ENCODE peak calls at places on chromosomes 5 and 9, in five cellular contexts. J is pancreas, O is lung, V is H9, Y is GM10248. P is an unnamed sample.

GRCh38 chr5:160507181-160507811 is 85.6 kb downstream of the PTTG1 start:
- DNase-seq in J (no peak), O (no peak), V (no peak), Y (peak; percentile 31), P (no peak)

GRCh38 chr9:26210338-26210851 is 532.2 kb upstream of the TUSC1 start:
- DNase-seq in J (no peak), O (no peak), V (no peak), Y (no peak), P (no peak)

GRCh38 chr5:158637039-158637438 is 462.7 kb downstream of the EBF1 start:
- DNase-seq in J (no peak), O (no peak), V (no peak), Y (no peak), P (no peak)

GRCh38 chr9:89606567-89607311 is 1.9 kb downstream of the GADD45G start:
- DNase-seq in J (no peak), O (peak; percentile 64), V (peak; percentile 52), Y (no peak), P (no peak)

GRCh38 chr5:33531796-33532195 is 91.0 kb downstream of the TARS1 start:
- DNase-seq in J (no peak), O (no peak), V (no peak), Y (no peak), P (no peak)

GRCh38 chr9:21687351-21687750 is 115.1 kb upstream of the MTAP start:
- DNase-seq in J (no peak), O (no peak), V (no peak), Y (no peak), P (no peak)

GRCh38 chr5:17143335-17143734 is 74.1 kb upstream of the BASP1 start:
- DNase-seq in J (no peak), O (no peak), V (no peak), Y (no peak), P (no peak)

GRCh38 chr9:127148014-127148413 is 25.6 kb upstream of the ANGPTL2 start:
- DNase-seq in J (no peak), O (peak; percentile 15), V (no peak), Y (no peak), P (no peak)

GRCh38 chr9:115877852-115878450 is 275.6 kb upstream of the PAPPA start:
- DNase-seq in J (no peak), O (no peak), V (peak; percentile 35), Y (no peak), P (no peak)

GRCh38 chr9:127535396-127535795 is 76.7 kb upstream of the STXBP1 start:
- DNase-seq in J (peak; percentile 62), O (no peak), V (no peak), Y (no peak), P (no peak)

GRCh38 chr5:121108725-121109124 is 644.6 kb downstream of the PRR16 start:
- DNase-seq in J (peak; percentile 41), O (no peak), V (peak; percentile 87), Y (no peak), P (no peak)

GRCh38 chr9:78236511-78236950 is 656 bp downstream of the CEP78 start:
- DNase-seq in J (no peak), O (no peak), V (no peak), Y (peak; percentile 48), P (no peak)

GRCh38 chr9:34518110-34518616 is 4.6 kb downstream of the ENHO start:
- DNase-seq in J (no peak), O (no peak), V (no peak), Y (no peak), P (no peak)

GRCh38 chr5:93164690-93165089 is 416.3 kb downstream of the NR2F1-AS1 start:
- DNase-seq in J (no peak), O (no peak), V (no peak), Y (no peak), P (no peak)

GRCh38 chr5:141840826-141841360 is 37.3 kb downstream of the PCDH1 start:
- DNase-seq in J (no peak), O (no peak), V (no peak), Y (no peak), P (no peak)

GRCh38 chr5:102582706-102583105 is 83.9 kb upstream of the SLCO6A1 start:
- DNase-seq in J (no peak), O (no peak), V (no peak), Y (no peak), P (no peak)

GRCh38 chr5:176597417-176598389 is 12.3 kb downstream of the GPRIN1 start:
- DNase-seq in J (peak; percentile 66), O (no peak), V (peak; percentile 53), Y (no peak), P (no peak)

GRCh38 chr5:41707853-41708603 is 162.2 kb downstream of the OXCT1 start:
- DNase-seq in J (no peak), O (no peak), V (peak; percentile 55), Y (peak; percentile 34), P (no peak)
- TF ChIP-seq CTCF in J (no peak), O (no peak), V (peak; percentile 75), Y (peak; percentile 53), P (peak; percentile 58)

DNA sequence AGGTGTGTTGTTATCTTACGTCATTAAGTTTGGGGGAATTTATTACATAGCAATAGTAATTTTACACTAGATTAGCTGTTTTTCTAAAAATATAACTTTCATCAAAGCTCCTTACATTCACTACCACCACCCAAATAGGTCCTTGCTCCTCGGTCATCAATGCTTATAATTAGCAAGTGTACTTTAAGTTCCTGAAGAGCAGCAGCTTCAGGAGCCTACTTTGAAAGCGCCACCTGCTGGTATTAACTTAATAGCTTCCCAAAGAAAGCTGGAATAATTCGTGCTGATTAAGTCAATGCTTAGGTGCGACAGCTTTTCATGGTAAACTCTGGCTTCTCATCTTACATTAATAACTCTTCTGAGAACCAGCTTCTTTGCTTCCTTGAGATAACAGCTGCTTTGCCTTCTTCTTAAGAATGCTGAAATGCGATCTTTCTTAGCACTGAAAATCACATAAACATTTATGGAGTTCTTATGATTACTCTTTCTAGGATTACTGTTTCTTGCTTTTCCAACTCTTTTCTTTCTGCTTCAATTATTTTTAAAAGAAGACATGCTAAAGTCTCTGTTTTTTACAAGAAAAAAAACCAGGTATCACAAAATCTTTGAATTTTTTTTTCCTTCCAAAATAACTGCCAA is 10.0 kb upstream of the C5 start:
- DNase-seq in J (no peak), O (peak; percentile 40), V (no peak), Y (peak; percentile 55), P (no peak)
- TF ChIP-seq CTCF in J (peak; percentile 69), O (peak; percentile 64), V (peak; percentile 80), Y (peak; percentile 76), P (peak; percentile 87)

DNA sequence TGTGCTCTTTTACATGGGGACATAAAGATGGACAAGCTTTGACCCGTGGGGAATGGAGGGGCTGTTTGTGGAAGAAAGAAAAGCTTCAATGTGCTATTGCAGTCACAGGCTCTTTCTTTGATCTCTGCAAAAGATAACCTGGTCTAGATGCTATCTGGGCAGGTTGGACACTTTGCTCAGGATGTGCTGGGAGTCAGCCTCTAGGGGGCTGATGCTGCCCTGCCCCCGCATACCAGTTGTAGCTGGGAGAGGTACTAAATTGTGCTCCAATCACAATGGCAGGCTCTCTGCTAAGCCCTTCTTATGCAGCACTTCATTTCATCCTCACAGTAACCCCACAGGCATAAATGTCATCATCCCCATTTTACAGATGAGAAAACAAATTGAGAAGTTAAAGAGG is 67.2 kb downstream of the PSD2 start:
- DNase-seq in J (no peak), O (no peak), V (no peak), Y (no peak), P (no peak)
- TF ChIP-seq CTCF in J (no peak), O (no peak), V (peak; percentile 50), Y (no peak), P (no peak)

DNA sequence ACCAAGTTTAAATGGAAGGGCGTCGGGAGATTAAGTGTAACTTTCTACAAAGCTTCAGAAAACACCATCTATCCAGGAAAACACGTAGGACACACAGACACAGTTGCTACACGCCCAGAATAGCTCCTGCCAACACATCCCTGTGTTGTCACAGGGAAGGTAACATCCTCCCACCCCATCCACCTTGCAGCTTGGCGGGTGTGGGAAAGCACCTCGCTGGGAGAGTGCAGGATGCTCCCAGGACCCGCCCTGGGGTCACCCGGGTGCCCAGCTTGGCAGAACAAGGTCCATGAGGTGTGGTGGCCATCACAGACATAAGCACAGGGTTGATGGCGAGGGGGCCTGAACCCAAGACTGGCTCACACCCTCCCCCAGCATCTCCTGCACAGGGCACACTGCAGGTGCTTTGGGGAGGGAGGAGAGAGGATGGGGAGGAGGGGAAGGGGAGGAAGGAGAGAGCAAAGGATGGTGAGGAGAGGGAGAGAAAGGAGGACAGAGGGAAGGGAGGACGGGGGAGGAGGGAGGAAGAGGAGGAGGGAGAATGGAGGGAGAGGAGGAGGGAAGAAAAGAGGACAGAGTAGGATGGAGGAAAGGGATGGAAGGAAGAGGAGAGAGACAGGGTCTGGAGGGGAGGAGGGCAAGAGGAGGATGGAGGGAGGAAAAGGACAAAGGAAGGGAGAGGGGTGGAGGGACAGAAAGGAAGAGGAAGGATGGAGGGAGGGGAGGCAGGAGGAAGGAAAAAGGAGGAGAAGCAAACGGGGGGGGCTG is 37.2 kb downstream of the GOLM1 start:
- DNase-seq in J (no peak), O (no peak), V (no peak), Y (no peak), P (no peak)
- TF ChIP-seq CTCF in J (no peak), O (no peak), V (no peak), Y (no peak), P (no peak)

GRCh38 chr9:23842531-23843129 is 16.6 kb upstream of the ELAVL2 start:
- DNase-seq in J (no peak), O (no peak), V (no peak), Y (no peak), P (no peak)
- TF ChIP-seq CTCF in J (no peak), O (no peak), V (peak; percentile 68), Y (no peak), P (no peak)

P was measured in osteocyte.